ENCODE peak calls at places on chromosomes 7 and 10, in five cellular contexts. K is PC-3, P is GM23248, E is endothelial cell of umbilical vein, S is neuronal stem cell. W is an unnamed sample.

GRCh38 chr10:77741746-77742145 is 104.1 kb upstream of the KCNMA1 start:
- DNase-seq in K (no peak), P (peak), E (no peak), S (no peak), W (no peak)

GRCh38 chr10:33897255-33897893 is 562.9 kb upstream of the NRP1 start:
- DNase-seq in K (no peak), P (peak), E (no peak), S (no peak), W (no peak)

GRCh38 chr10:1034758-1035157 is 9.1 kb upstream of the IDI2 start:
- DNase-seq in K (no peak), P (no peak), E (no peak), S (no peak), W (no peak)

GRCh38 chr7:74482629-74483401 is 29.1 kb downstream of the GTF2IRD1 start:
- DNase-seq in K (no peak), P (peak), E (no peak), S (no peak), W (no peak)

GRCh38 chr10:63456437-63457210 is 9.2 kb downstream of the JMJD1C start:
- DNase-seq in K (no peak), P (peak), E (no peak), S (no peak), W (no peak)

GRCh38 chr7:47783456-47784240 is 164.6 kb downstream of the PKD1L1 start:
- DNase-seq in K (peak), P (peak), E (peak), S (no peak), W (no peak)

GRCh38 chr7:2483495-2483894 is 7.3 kb upstream of the GRIFIN start:
- DNase-seq in K (no peak), P (no peak), E (no peak), S (no peak), W (no peak)

GRCh38 chr10:101061814-101062230 is at the start of gene KAZALD1:
- DNase-seq in K (no peak), P (peak), E (no peak), S (no peak), W (no peak)

GRCh38 chr10:110206988-110207804 is at the start of gene MXI1:
- DNase-seq in K (peak), P (peak), E (peak), S (peak), W (peak)

GRCh38 chr7:1087952-1088920 is at the start of gene GPER1:
- DNase-seq in K (peak), P (peak), E (no peak), S (peak), W (no peak)

GRCh38 chr7:123761729-123762128 is 12.9 kb upstream of the WASL start:
- DNase-seq in K (no peak), P (no peak), E (no peak), S (no peak), W (no peak)

GRCh38 chr10:42367532-42368230 is 270.7 kb downstream of the ZNF33B start:
- DNase-seq in K (peak), P (peak), E (peak), S (peak), W (peak)

GRCh38 chr7:130491841-130492518 is at the start of gene MEST:
- DNase-seq in K (no peak), P (peak), E (peak), S (no peak), W (no peak)

GRCh38 chr10:98209441-98209840 is 58.6 kb downstream of the LOXL4 start:
- DNase-seq in K (no peak), P (no peak), E (no peak), S (no peak), W (no peak)

GRCh38 chr7:23470290-23471089 is at the start of gene IGF2BP3:
- DNase-seq in K (peak), P (peak), E (peak), S (peak), W (peak)

GRCh38 chr7:157006205-157006747 is 4.2 kb downstream of the MNX1 start:
- DNase-seq in K (no peak), P (no peak), E (no peak), S (no peak), W (no peak)

GRCh38 chr7:42151309-42151708 is 85.7 kb downstream of the GLI3 start:
- DNase-seq in K (no peak), P (peak), E (no peak), S (no peak), W (no peak)

GRCh38 chr10:113132651-113133088 is 182.6 kb downstream of the TCF7L2 start:
- DNase-seq in K (no peak), P (peak), E (no peak), S (peak), W (no peak)

GRCh38 chr7:159204664-159205063 is 60.0 kb upstream of the VIPR2 start:
- DNase-seq in K (no peak), P (no peak), E (no peak), S (no peak), W (no peak)

GRCh38 chr10:78507761-78508160 is 474.1 kb downstream of the RPS24 start:
- DNase-seq in K (no peak), P (no peak), E (no peak), S (no peak), W (no peak)

GRCh38 chr7:2979276-2979675 is 64.4 kb downstream of the CARD11 start:
- DNase-seq in K (no peak), P (no peak), E (no peak), S (no peak), W (peak)

GRCh38 chr7:101858437-101859385 is 41.3 kb downstream of the CUX1 start:
- DNase-seq in K (no peak), P (no peak), E (no peak), S (no peak), W (no peak)

DNA sequence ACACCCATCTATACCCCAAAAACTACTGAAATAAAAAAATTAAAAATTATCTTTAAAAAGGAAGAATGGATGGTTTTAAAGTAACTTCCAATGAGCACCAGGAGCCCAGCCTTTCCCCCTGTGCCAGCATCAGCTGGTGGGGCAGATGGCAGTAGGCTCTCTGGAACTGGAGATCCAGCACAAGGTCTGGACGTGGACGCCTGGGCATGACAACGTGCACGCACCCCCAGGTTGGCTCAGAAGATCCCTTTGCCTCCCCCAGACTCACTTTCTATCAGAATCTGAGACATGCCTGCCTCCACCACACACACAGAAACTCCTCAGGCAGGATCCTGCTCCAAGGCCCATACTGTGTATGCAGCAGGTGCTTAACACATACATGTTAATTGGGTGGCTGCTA is 35.8 kb downstream of the TCERG1L start:
- DNase-seq in K (no peak), P (no peak), E (no peak), S (no peak), W (no peak)
- H3K4me2 ChIP-seq in K (no peak), P (no peak), E (no peak), S (no peak), W (no peak)

DNA sequence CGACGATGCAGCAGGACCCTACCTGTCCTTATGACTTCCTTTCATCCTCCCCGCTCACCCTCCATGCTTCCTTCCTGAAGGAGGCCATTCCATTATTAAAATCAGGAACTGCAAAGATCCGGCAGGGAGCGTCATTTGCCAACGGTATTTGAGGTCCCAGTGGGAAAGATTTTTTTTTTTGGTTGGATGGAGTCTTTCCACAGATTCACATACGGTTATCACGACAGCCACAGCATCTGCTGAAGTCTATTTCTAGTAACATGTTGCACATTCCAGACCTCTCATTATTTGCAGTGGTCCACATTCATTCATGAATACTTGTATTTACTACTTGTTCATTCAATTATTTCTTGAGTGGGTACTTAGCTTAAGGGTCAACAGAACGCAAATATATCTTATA is 94.7 kb upstream of the LYZL2 start:
- DNase-seq in K (no peak), P (no peak), E (no peak), S (no peak), W (no peak)
- H3K9ac ChIP-seq in K (no peak), P (no peak), E (no peak), S (no peak), W (no peak)

GRCh38 chr10:103235775-103236174 is 9.9 kb upstream of the RPEL1 start:
- DNase-seq in K (no peak), P (no peak), E (no peak), S (no peak), W (no peak)

GRCh38 chr10:103244663-103245271 is 920 bp upstream of the RPEL1 start:
- DNase-seq in K (peak), P (peak), E (peak), S (peak), W (peak)

GRCh38 chr10:103238506-103239252 is 7.0 kb upstream of the RPEL1 start:
- DNase-seq in K (peak), P (peak), E (peak), S (no peak), W (no peak)

GRCh38 chr10:103246328-103246727 is 641 bp downstream of the RPEL1 start:
- DNase-seq in K (peak), P (no peak), E (no peak), S (no peak), W (no peak)

DNA sequence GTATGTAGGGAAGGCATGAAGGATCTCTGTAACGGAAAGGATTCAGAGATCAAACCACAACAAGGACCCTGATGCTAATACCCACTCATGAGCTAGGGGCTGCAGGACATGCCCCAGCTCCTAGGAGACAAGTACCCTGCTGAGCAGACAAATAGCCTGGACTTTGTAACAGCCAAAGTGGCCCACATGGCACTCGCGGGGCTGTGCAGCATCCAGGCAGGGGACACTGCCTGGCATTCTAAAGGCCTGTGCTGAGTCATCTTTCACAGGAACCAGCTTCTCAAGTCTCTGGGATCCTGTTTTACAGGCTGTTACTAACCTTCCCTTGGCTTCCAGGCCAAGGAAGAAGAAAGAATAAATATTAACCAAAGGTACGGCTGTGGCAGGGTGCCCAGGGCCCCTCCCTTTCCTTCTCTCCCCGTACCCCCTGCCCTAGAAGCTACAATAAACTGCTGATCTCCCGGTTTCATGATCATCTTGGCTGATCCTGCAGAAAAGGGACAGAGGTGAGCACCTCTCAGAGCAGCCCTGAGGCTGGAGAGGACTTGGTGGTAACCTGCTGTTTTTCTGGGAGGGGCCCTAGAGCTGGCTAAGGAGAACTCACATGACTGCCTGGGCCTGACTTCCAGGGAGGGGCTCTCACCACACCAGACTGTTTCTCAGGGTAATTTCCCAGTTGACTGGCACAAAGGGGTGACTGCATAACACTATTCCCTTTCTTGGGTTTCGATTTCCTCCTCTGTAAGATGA is 4.2 kb upstream of the RPEL1 start:
- DNase-seq in K (peak), P (peak), E (peak), S (no peak), W (no peak)
- H3K4me3 ChIP-seq in K (peak), P (no peak), E (no peak), S (no peak), W (no peak)

GRCh38 chr7:50312589-50313162 is 8.2 kb downstream of the IKZF1 start:
- DNase-seq in K (no peak), P (no peak), E (no peak), S (no peak), W (peak)

GRCh38 chr7:50315739-50316671 is 11.5 kb downstream of the IKZF1 start:
- DNase-seq in K (no peak), P (no peak), E (no peak), S (no peak), W (peak)

GRCh38 chr7:50315193-50315592 is 10.7 kb downstream of the IKZF1 start:
- DNase-seq in K (no peak), P (no peak), E (no peak), S (no peak), W (peak)

GRCh38 chr7:50317221-50317678 is 12.7 kb downstream of the IKZF1 start:
- DNase-seq in K (no peak), P (no peak), E (no peak), S (no peak), W (peak)

GRCh38 chr7:50314778-50315177 is 10.3 kb downstream of the IKZF1 start:
- DNase-seq in K (no peak), P (no peak), E (no peak), S (no peak), W (no peak)
- H3K4me2 ChIP-seq in K (no peak), P (no peak), E (no peak), S (no peak), W (peak)

GRCh38 chr7:44893710-44894135 is 8.4 kb upstream of the PURB start:
- DNase-seq in K (no peak), P (no peak), E (no peak), S (no peak), W (no peak)

GRCh38 chr7:44891372-44891771 is 6.0 kb upstream of the PURB start:
- DNase-seq in K (no peak), P (no peak), E (no peak), S (no peak), W (no peak)

GRCh38 chr7:44889096-44889775 is 3.9 kb upstream of the PURB start:
- DNase-seq in K (no peak), P (no peak), E (no peak), S (no peak), W (no peak)

GRCh38 chr7:44894881-44895600 is 9.7 kb upstream of the PURB start:
- DNase-seq in K (no peak), P (no peak), E (no peak), S (no peak), W (no peak)

GRCh38 chr7:44891791-44892190 is 6.5 kb upstream of the PURB start:
- DNase-seq in K (no peak), P (no peak), E (no peak), S (no peak), W (no peak)
- H3K9ac ChIP-seq in K (no peak), P (no peak), E (no peak), S (no peak), W (no peak)

GRCh38 chr10:43404675-43405221 is 4.2 kb downstream of the HNRNPF start:
- DNase-seq in K (no peak), P (no peak), E (no peak), S (no peak), W (peak)

GRCh38 chr10:43402176-43402575 is 6.8 kb downstream of the HNRNPF start:
- DNase-seq in K (no peak), P (no peak), E (peak), S (no peak), W (peak)

GRCh38 chr10:43403911-43404674 is 4.9 kb downstream of the HNRNPF start:
- DNase-seq in K (peak), P (peak), E (no peak), S (no peak), W (peak)

GRCh38 chr10:43401627-43402026 is 7.4 kb downstream of the HNRNPF start:
- DNase-seq in K (no peak), P (no peak), E (peak), S (no peak), W (no peak)

GRCh38 chr10:43402880-43403452 is 6.0 kb downstream of the HNRNPF start:
- DNase-seq in K (no peak), P (no peak), E (no peak), S (no peak), W (no peak)
- H3K4me3 ChIP-seq in K (peak), P (no peak), E (no peak), S (no peak), W (no peak)

GRCh38 chr7:90747521-90747920 is 151.4 kb downstream of the CDK14 start:
- DNase-seq in K (no peak), P (peak), E (no peak), S (no peak), W (no peak)
- H3K4me2 ChIP-seq in K (no peak), P (no peak), E (no peak), S (no peak), W (no peak)

DNA sequence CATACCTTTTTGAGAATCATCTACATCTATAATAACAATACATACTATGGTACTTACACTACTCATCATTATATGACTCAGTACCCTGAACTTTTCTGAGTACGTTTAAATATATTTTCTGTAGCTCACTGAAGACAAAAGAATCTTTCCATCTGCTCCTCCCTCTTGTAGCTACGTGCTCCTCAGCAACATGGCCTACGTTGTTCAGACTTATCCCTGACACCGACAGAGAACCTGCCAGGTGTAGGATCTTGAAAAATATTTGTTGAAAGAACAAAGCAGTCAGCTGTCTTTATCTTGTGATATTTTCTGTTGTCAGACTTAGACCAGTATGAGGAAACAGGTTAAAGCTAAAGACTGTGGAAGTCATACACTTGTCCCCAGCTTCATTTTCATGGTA is 356.0 kb upstream of the MYO3A start:
- DNase-seq in K (no peak), P (no peak), E (no peak), S (no peak), W (no peak)
- H3K9ac ChIP-seq in K (no peak), P (no peak), E (no peak), S (no peak), W (no peak)